ENCODE peak calls at places on chromosomes 7 and 10, in nine cellular contexts. J is A673, T is gastrocnemius medialis, X is HCT116, Z is psoas muscle, W is mesendoderm, E is OCI-LY7, I is spleen, B is body of pancreas. M is an unnamed sample. For H3K36me3, the result is how much of the 10 kb centered on the place peaks cover.

GRCh38 chr7:28272461-28272877 is 91.9 kb upstream of the JAZF1 start:
- DNase-seq in W (peak), I (no peak), E (peak), X (peak), J (peak), Z (no peak), T (peak), B (peak), M (peak)

GRCh38 chr7:11191574-11192220 is 218.0 kb downstream of the PHF14 start:
- DNase-seq in E (no peak), I (no peak), Z (no peak), X (no peak), B (no peak), J (no peak), T (no peak), W (peak), M (no peak)

GRCh38 chr7:73995330-73995729 is 32.6 kb upstream of the ELN start:
- DNase-seq in T (no peak), I (no peak), E (no peak), W (no peak), X (no peak), J (no peak), B (no peak), Z (no peak), M (no peak)

GRCh38 chr10:34580643-34581042 is 234.5 kb downstream of the PARD3 start:
- DNase-seq in W (no peak), Z (no peak), X (no peak), I (no peak), J (peak), E (no peak), B (no peak), T (no peak), M (peak)

GRCh38 chr7:7554021-7554432 is 12.7 kb upstream of the MIOS start:
- DNase-seq in X (no peak), Z (no peak), E (no peak), J (peak), I (no peak), B (no peak), T (peak), W (no peak), M (peak)

GRCh38 chr7:116499168-116500070 is at the start of gene CAV2:
- DNase-seq in W (peak), J (peak), Z (peak), B (peak), T (peak), X (peak), E (no peak), I (peak), M (peak)

GRCh38 chr10:6659451-6659850 is 79.4 kb upstream of the PRKCQ start:
- DNase-seq in E (no peak), W (peak), T (no peak), X (no peak), J (no peak), B (no peak), I (no peak), Z (no peak), M (no peak)

GRCh38 chr7:90973146-90973545 is 291.1 kb upstream of the FZD1 start:
- DNase-seq in E (no peak), B (no peak), X (no peak), I (no peak), J (peak), Z (no peak), W (no peak), T (no peak), M (no peak)

GRCh38 chr7:29684787-29685650 is 121.3 kb upstream of the WIPF3 start:
- DNase-seq in B (peak), Z (peak), W (peak), J (peak), X (peak), T (peak), I (peak), E (peak), M (peak)

GRCh38 chr10:131626274-131626673 is 274.5 kb upstream of the PPP2R2D start:
- DNase-seq in Z (no peak), I (peak), B (no peak), E (no peak), J (no peak), W (no peak), T (no peak), X (no peak), M (no peak)

GRCh38 chr7:12638851-12639467 is 48.5 kb upstream of the ARL4A start:
- DNase-seq in J (peak), E (peak), W (peak), B (no peak), I (no peak), T (no peak), Z (no peak), X (peak), M (peak)

GRCh38 chr7:128192497-128193142 is 48.5 kb upstream of the LEP start:
- DNase-seq in J (no peak), X (no peak), B (no peak), W (no peak), Z (no peak), T (no peak), I (no peak), E (no peak), M (no peak)

GRCh38 chr7:94422136-94422535 is 27.4 kb downstream of the COL1A2 start:
- DNase-seq in I (no peak), W (no peak), Z (no peak), T (no peak), X (no peak), B (no peak), J (no peak), E (no peak), M (no peak)

GRCh38 chr7:94423865-94424264 is 29.2 kb downstream of the COL1A2 start:
- DNase-seq in X (no peak), T (no peak), W (no peak), E (no peak), B (no peak), I (no peak), J (no peak), Z (no peak), M (no peak)

GRCh38 chr7:94421711-94422110 is 27.0 kb downstream of the COL1A2 start:
- DNase-seq in E (no peak), B (no peak), J (no peak), T (no peak), Z (no peak), X (no peak), W (no peak), I (no peak), M (no peak)

GRCh38 chr7:94423116-94423515 is 28.4 kb downstream of the COL1A2 start:
- DNase-seq in J (no peak), T (no peak), B (no peak), W (no peak), Z (no peak), X (no peak), I (no peak), E (no peak), M (no peak)

DNA sequence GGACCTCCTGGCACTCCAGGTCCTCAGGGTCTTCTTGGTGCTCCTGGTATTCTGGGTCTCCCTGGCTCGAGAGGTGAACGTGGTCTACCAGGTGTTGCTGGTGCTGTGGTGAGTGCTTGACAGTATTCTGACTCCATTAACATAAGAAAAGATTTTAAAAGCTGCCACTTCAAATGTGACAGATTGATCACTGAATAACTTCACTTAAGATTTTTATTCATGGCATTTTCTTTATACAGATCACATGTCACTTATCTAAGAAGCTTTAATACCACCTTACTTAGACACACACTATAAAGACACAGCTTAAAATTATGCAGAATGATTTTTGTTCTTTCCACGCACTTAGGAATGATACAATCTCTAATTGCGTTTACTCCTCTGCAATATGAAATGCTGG is 29.6 kb downstream of the COL1A2 start:
- DNase-seq in I (no peak), W (no peak), X (no peak), E (no peak), J (no peak), B (no peak), Z (no peak), T (no peak), M (no peak)
- H3K36me3 ChIP-seq in I (under half), W (under half), X (under half), E (under half), J (half or more), B (under half), Z (under half), T (under half), M (under half)

GRCh38 chr10:12348870-12349627 is at the start of gene CAMK1D:
- DNase-seq in B (peak), T (peak), W (peak), E (peak), I (peak), J (peak), X (no peak), Z (peak), M (peak)
- H3K27ac ChIP-seq in B (peak), T (peak), W (no peak), E (peak), I (peak), J (peak), X (peak), Z (no peak), M (no peak)

DNA sequence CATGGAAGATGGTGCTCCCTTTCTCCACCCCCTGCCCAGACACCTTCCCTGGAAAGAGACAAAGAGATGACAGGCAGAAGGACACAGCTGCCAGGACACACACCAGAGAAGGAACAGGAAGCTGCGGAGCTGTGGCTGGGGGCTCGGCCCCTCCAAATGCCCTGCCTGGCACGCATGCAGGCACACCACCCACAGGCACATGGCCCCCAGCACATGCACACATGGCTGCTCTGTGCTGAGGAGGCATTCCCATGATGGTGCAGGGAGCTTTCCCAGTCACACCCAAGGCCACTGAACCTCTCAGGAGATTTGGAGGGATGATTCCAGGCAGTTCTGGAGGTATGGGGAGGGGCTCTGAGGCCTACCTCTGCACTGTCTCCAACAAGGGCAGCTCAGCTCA is 143.3 kb downstream of the GRID1 start:
- DNase-seq in J (no peak), X (no peak), W (no peak), B (no peak), I (peak), Z (peak), E (no peak), T (no peak), M (no peak)
- H3K36me3 ChIP-seq in J (under half), X (under half), W (under half), B (under half), I (under half), Z (under half), E (under half), T (under half), M (under half)

GRCh38 chr7:134081695-134082094 is 45.4 kb upstream of the LRGUK start:
- DNase-seq in E (no peak), B (no peak), X (no peak), T (no peak), I (no peak), Z (no peak), W (no peak), J (no peak), M (no peak)

GRCh38 chr7:134086998-134087735 is 40.0 kb upstream of the LRGUK start:
- DNase-seq in Z (no peak), W (no peak), B (no peak), E (no peak), J (no peak), T (no peak), I (no peak), X (no peak), M (no peak)

GRCh38 chr7:134085315-134085714 is 41.8 kb upstream of the LRGUK start:
- DNase-seq in B (no peak), Z (no peak), T (no peak), J (no peak), I (no peak), W (no peak), X (no peak), E (no peak), M (no peak)

GRCh38 chr7:134084488-134085144 is 42.5 kb upstream of the LRGUK start:
- DNase-seq in W (no peak), E (peak), X (no peak), B (no peak), T (no peak), J (peak), I (no peak), Z (no peak), M (no peak)

GRCh38 chr7:134083766-134084487 is 43.2 kb upstream of the LRGUK start:
- DNase-seq in I (no peak), J (no peak), Z (no peak), E (no peak), X (no peak), T (no peak), W (no peak), B (no peak), M (no peak)
- H3K27ac ChIP-seq in I (no peak), J (no peak), Z (no peak), E (peak), X (no peak), T (no peak), W (no peak), B (no peak), M (no peak)